ENCODE peak calls at places on chromosomes 7 and 10, in six cellular contexts. D is A549, F is K562, O is GM12878, N is HepG2, L is SK-N-SH. E is an unnamed sample.

GRCh38 chr7:154685564-154685901 is 317.4 kb downstream of the PAXIP1 start:
- DNase-seq in D (no peak), F (no peak), O (no peak), N (no peak), L (no peak), E (no peak)

GRCh38 chr10:36441557-36441956 is 683.8 kb upstream of the ANKRD30A start:
- DNase-seq in D (no peak), F (no peak), O (no peak), N (no peak), L (peak), E (no peak)

GRCh38 chr10:1188556-1189135 is 132.5 kb downstream of the WDR37 start:
- DNase-seq in D (no peak), F (no peak), O (no peak), N (no peak), L (no peak), E (no peak)

GRCh38 chr7:121262221-121262620 is 66.6 kb upstream of the WNT16 start:
- DNase-seq in D (no peak), F (no peak), O (no peak), N (no peak), L (no peak), E (peak)

GRCh38 chr10:25747038-25747437 is 187.0 kb upstream of the MYO3A start:
- DNase-seq in D (no peak), F (no peak), O (no peak), N (no peak), L (no peak), E (no peak)

GRCh38 chr10:100522107-100522811 is 2.6 kb upstream of the SEC31B start:
- DNase-seq in D (no peak), F (no peak), O (no peak), N (no peak), L (no peak), E (peak)

GRCh38 chr10:85430991-85431390 is 935.6 kb downstream of the GRID1 start:
- DNase-seq in D (no peak), F (no peak), O (no peak), N (peak), L (no peak), E (no peak)

GRCh38 chr10:593421-593820 is 96.0 kb downstream of the DIP2C start:
- DNase-seq in D (no peak), F (no peak), O (no peak), N (no peak), L (no peak), E (no peak)

GRCh38 chr10:23314835-23315239 is 29.8 kb downstream of the C10orf67 start:
- DNase-seq in D (peak), F (peak), O (peak), N (peak), L (peak), E (peak)

GRCh38 chr7:3569643-3570042 is 268.6 kb downstream of the SDK1 start:
- DNase-seq in D (no peak), F (no peak), O (no peak), N (no peak), L (no peak), E (no peak)

GRCh38 chr10:112246-112645 is 23.0 kb upstream of the ZMYND11 start:
- DNase-seq in D (no peak), F (no peak), O (no peak), N (no peak), L (no peak), E (peak)

GRCh38 chr10:119161680-119162079 is 3.8 kb downstream of the SFXN4 start:
- DNase-seq in D (no peak), F (peak), O (no peak), N (no peak), L (no peak), E (peak)

GRCh38 chr10:29648983-29649268 is 14.2 kb upstream of the SVIL start:
- DNase-seq in D (no peak), F (no peak), O (no peak), N (peak), L (no peak), E (peak)

DNA sequence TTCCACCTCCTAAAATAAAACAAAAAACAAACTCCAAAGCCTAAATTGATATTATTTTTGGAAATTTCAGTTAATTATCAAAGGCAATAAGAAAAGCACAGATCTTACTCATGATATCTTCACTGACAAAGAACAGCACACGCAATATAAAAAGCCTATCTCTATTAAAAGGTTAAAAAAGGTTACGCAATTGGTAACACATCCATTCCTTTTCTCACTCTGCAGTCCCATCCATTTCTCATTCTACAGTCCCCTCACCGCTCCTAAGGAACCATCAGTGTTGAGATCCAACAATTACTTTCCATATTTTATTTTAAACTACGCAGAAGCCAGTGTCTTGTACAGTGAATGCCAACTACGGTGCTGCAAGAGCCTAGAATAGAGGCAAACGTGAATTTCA is 1.3 kb downstream of the SEC61G start:
- DNase-seq in D (no peak), F (no peak), O (no peak), N (no peak), L (no peak), E (no peak)
- TF ChIP-seq RAD21 in D (no peak), F (no peak), O (no peak), N (no peak), L (no peak), E (no peak)

GRCh38 chr10:33274096-33274785 is 60.2 kb downstream of the NRP1 start:
- DNase-seq in D (no peak), F (no peak), O (no peak), N (no peak), L (no peak), E (no peak)
- TF ChIP-seq SMC3 in D (no peak), F (no peak), O (no peak), N (no peak), L (no peak), E (no peak)

GRCh38 chr7:17530249-17530648 is 231.8 kb downstream of the AHR start:
- DNase-seq in D (no peak), F (no peak), O (no peak), N (no peak), L (no peak), E (peak)

GRCh38 chr7:17534348-17534747 is 235.9 kb downstream of the AHR start:
- DNase-seq in D (no peak), F (no peak), O (no peak), N (no peak), L (no peak), E (no peak)

GRCh38 chr7:17528636-17529035 is 230.2 kb downstream of the AHR start:
- DNase-seq in D (no peak), F (no peak), O (no peak), N (no peak), L (no peak), E (peak)

GRCh38 chr7:17532861-17533404 is 234.5 kb downstream of the AHR start:
- DNase-seq in D (peak), F (no peak), O (no peak), N (no peak), L (no peak), E (peak)

GRCh38 chr7:17530741-17531417 is 232.4 kb downstream of the AHR start:
- DNase-seq in D (no peak), F (no peak), O (peak), N (peak), L (no peak), E (peak)
- TF ChIP-seq RAD21 in D (peak), F (peak), O (peak), N (peak), L (peak), E (peak)

DNA sequence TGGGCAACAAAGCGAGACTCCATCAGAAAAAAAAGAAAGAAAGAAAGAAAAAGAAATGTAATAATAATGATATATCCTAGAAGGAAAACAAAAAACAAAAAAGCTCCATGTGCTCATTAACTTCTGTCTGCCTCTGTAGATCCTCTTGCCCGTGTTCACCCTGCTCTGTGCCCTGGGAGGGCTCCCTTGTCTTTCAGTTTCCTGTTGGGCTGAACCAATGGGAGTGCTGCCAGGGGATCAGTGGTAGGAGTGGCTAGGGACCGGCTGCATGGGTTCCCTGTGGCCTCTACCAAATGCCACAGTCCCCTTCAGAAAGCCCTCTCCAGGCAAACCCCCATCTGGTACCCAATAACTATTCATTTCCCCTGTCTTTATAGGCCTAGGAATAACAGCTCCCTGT is 51.8 kb upstream of the PARD3 start:
- DNase-seq in D (no peak), F (no peak), O (no peak), N (no peak), L (no peak), E (no peak)
- TF ChIP-seq SMC3 in D (no peak), F (no peak), O (no peak), N (no peak), L (no peak), E (no peak)

GRCh38 chr7:107792364-107792763 is 10.7 kb downstream of the SLC26A3 start:
- DNase-seq in D (no peak), F (no peak), O (no peak), N (no peak), L (no peak), E (no peak)
- TF ChIP-seq RAD21 in D (no peak), F (no peak), O (no peak), N (no peak), L (no peak), E (no peak)

GRCh38 chr7:68258569-68258968 is 1261.9 kb downstream of the TYW1 start:
- DNase-seq in D (no peak), F (no peak), O (no peak), N (no peak), L (peak), E (no peak)
- TF ChIP-seq SMC3 in D (no peak), F (no peak), O (no peak), N (no peak), L (no peak), E (no peak)

E was measured in IMR-90.